ENCODE peak calls at places on chromosomes 2 and 18, in ten cellular contexts. A, O, B, C, G, E, H, W, U and X are unnamed samples.

GRCh38 chr2:83943265-83943664 is 515.8 kb downstream of the SUCLG1 start:
- DNase-seq in A (no peak), O (no peak), B (no peak), C (no peak), G (no peak), E (no peak), H (no peak), W (no peak), U (no peak), X (no peak)

GRCh38 chr18:44182363-44182762 is 498.3 kb upstream of the SETBP1 start:
- DNase-seq in A (no peak), O (no peak), B (no peak), C (no peak), G (no peak), E (no peak), H (no peak), W (no peak), U (no peak), X (no peak)

GRCh38 chr2:96918754-96919550 is 49.1 kb upstream of the SEMA4C start:
- DNase-seq in A (no peak), O (no peak), B (no peak), C (no peak), G (no peak), E (no peak), H (no peak), W (no peak), U (no peak), X (no peak)

GRCh38 chr2:45595724-45596435 is 15.2 kb downstream of the SRBD1 start:
- DNase-seq in A (no peak), O (no peak), B (peak), C (no peak), G (no peak), E (no peak), H (peak), W (peak), U (no peak), X (no peak)

GRCh38 chr2:78304678-78305077 is 720.8 kb upstream of the REG3G start:
- DNase-seq in A (no peak), O (no peak), B (no peak), C (no peak), G (no peak), E (no peak), H (no peak), W (no peak), U (no peak), X (no peak)

GRCh38 chr2:29806461-29806860 is 114.9 kb downstream of the ALK start:
- DNase-seq in A (no peak), O (no peak), B (no peak), C (no peak), G (no peak), E (no peak), H (no peak), W (no peak), U (no peak), X (no peak)

GRCh38 chr2:237964194-237964577 is 2.6 kb upstream of the UBE2F start:
- DNase-seq in A (no peak), O (no peak), B (no peak), C (no peak), G (no peak), E (no peak), H (no peak), W (no peak), U (no peak), X (no peak)

GRCh38 chr2:196601430-196602306 is 37.8 kb upstream of the CCDC150 start:
- DNase-seq in A (no peak), O (peak), B (peak), C (no peak), G (no peak), E (no peak), H (no peak), W (peak), U (no peak), X (peak)

GRCh38 chr2:232434091-232434490 is 21.9 kb upstream of the ALPI start:
- DNase-seq in A (no peak), O (no peak), B (no peak), C (no peak), G (no peak), E (no peak), H (no peak), W (no peak), U (no peak), X (no peak)